ENCODE peak calls at places on chromosome 19, in seven cellular contexts. C, Y, W, R, X, Q and P are unnamed samples.

GRCh38 chr19:1873524-1874473 is 10.4 kb upstream of the KLF16 start:
- DNase-seq in C (peak), Y (no peak), W (no peak), R (peak), X (no peak), Q (no peak), P (peak)

GRCh38 chr19:48780684-48781391 is 25.5 kb downstream of the FGF21 start:
- DNase-seq in C (no peak), Y (no peak), W (no peak), R (peak), X (no peak), Q (peak), P (no peak)

GRCh38 chr19:21835429-21835809 is 563 bp downstream of the ZNF43 start:
- DNase-seq in C (no peak), Y (peak), W (no peak), R (no peak), X (no peak), Q (no peak), P (no peak)

GRCh38 chr19:4584670-4585460 is 25.4 kb upstream of the SEMA6B start:
- DNase-seq in C (no peak), Y (no peak), W (no peak), R (no peak), X (no peak), Q (no peak), P (no peak)

GRCh38 chr19:28468701-28469459 is 744.1 kb downstream of the UQCRFS1 start:
- DNase-seq in C (peak), Y (peak), W (no peak), R (no peak), X (peak), Q (peak), P (no peak)

GRCh38 chr19:7860902-7861618 is 13.1 kb downstream of the PRR36 start:
- DNase-seq in C (no peak), Y (no peak), W (no peak), R (no peak), X (no peak), Q (no peak), P (no peak)

GRCh38 chr19:14440049-14440448 is 6.9 kb downstream of the PKN1 start:
- DNase-seq in C (peak), Y (peak), W (no peak), R (no peak), X (no peak), Q (peak), P (no peak)

GRCh38 chr19:4568884-4569283 is 9.4 kb upstream of the SEMA6B start:
- DNase-seq in C (no peak), Y (no peak), W (no peak), R (no peak), X (no peak), Q (no peak), P (no peak)

GRCh38 chr19:42475366-42475765 is 32.6 kb upstream of the CXCL17 start:
- DNase-seq in C (no peak), Y (no peak), W (no peak), R (no peak), X (no peak), Q (no peak), P (no peak)

GRCh38 chr19:45852145-45852750 is 10.7 kb downstream of the SYMPK start:
- DNase-seq in C (no peak), Y (no peak), W (no peak), R (peak), X (no peak), Q (no peak), P (no peak)

GRCh38 chr19:8302734-8303133 is 5.4 kb downstream of the CD320 start:
- DNase-seq in C (peak), Y (peak), W (no peak), R (no peak), X (no peak), Q (no peak), P (peak)

GRCh38 chr19:19900124-19900523 is 622 bp upstream of the ZNF93 start:
- DNase-seq in C (no peak), Y (peak), W (no peak), R (no peak), X (no peak), Q (no peak), P (no peak)

GRCh38 chr19:12364391-12365093 is 941 bp downstream of the ZNF442 start:
- DNase-seq in C (no peak), Y (peak), W (no peak), R (no peak), X (no peak), Q (no peak), P (no peak)

GRCh38 chr19:50877338-50877737 is 4.1 kb downstream of the KLK2 start:
- DNase-seq in C (peak), Y (no peak), W (no peak), R (no peak), X (no peak), Q (no peak), P (no peak)

GRCh38 chr19:18280247-18281081 is 958 bp downstream of the JUND start:
- DNase-seq in C (peak), Y (peak), W (peak), R (peak), X (no peak), Q (peak), P (no peak)

GRCh38 chr19:31282346-31282745 is 66.9 kb downstream of the TSHZ3 start:
- DNase-seq in C (no peak), Y (no peak), W (no peak), R (no peak), X (no peak), Q (no peak), P (no peak)

GRCh38 chr19:531753-532571 is at the start of gene CDC34:
- DNase-seq in C (no peak), Y (no peak), W (no peak), R (no peak), X (no peak), Q (no peak), P (no peak)

GRCh38 chr19:7888826-7889217 is 512 bp downstream of the LRRC8E start:
- DNase-seq in C (no peak), Y (no peak), W (no peak), R (no peak), X (no peak), Q (no peak), P (no peak)

GRCh38 chr19:58181902-58182576 is 822 bp upstream of the ZNF274 start:
- DNase-seq in C (peak), Y (peak), W (no peak), R (peak), X (no peak), Q (peak), P (no peak)

GRCh38 chr19:13764821-13765394 is 586 bp downstream of the MRI1 start:
- DNase-seq in C (peak), Y (peak), W (no peak), R (no peak), X (no peak), Q (no peak), P (no peak)

GRCh38 chr19:32581704-32582164 is 744 bp downstream of the PDCD5 start:
- DNase-seq in C (no peak), Y (no peak), W (no peak), R (peak), X (no peak), Q (no peak), P (no peak)

GRCh38 chr19:33823341-33823740 is 26.7 kb downstream of the KCTD15 start:
- DNase-seq in C (no peak), Y (no peak), W (no peak), R (no peak), X (no peak), Q (no peak), P (peak)

GRCh38 chr19:571127-571974 is 1.0 kb upstream of the BSG start:
- DNase-seq in C (peak), Y (peak), W (no peak), R (peak), X (no peak), Q (peak), P (no peak)

GRCh38 chr19:55474269-55475265 is 1.9 kb upstream of the ZNF628 start:
- DNase-seq in C (peak), Y (no peak), W (no peak), R (peak), X (peak), Q (no peak), P (no peak)

GRCh38 chr19:776549-776948 is 20.7 kb upstream of the PTBP1 start:
- DNase-seq in C (no peak), Y (no peak), W (no peak), R (no peak), X (no peak), Q (no peak), P (no peak)

GRCh38 chr19:11887618-11888531 is at the start of gene ZNF69:
- DNase-seq in C (peak), Y (peak), W (peak), R (no peak), X (no peak), Q (peak), P (no peak)